ENCODE peak calls at places on chromosomes 16 and 17, in eight cellular contexts. One of them, this sample, is unnamed.

GRCh38 chr16:82287948-82288347 is 117.9 kb upstream of the MPHOSPH6 start:
- DNase-seq in transverse colon: no peak
- DNase-seq in anterior cingulate cortex: no peak
- DNase-seq in fibroblast of mammary gland: no peak
- DNase-seq in ELF-1: no peak
- DNase-seq in stimulated activated CD4-positive, alpha-beta T cell treated with anti-CD3 and anti-CD28 coated beads, Interleukin-4, amount 100 ng/mL, for 4 hours: no peak
- DNase-seq in amygdala: no peak
- DNase-seq in A172: no peak
- DNase-seq in this sample: no peak

GRCh38 chr16:56779956-56780355 is 50.0 kb downstream of the NUP93 start:
- DNase-seq in transverse colon: no peak
- DNase-seq in anterior cingulate cortex: no peak
- DNase-seq in fibroblast of mammary gland: no peak
- DNase-seq in ELF-1: no peak
- DNase-seq in stimulated activated CD4-positive, alpha-beta T cell treated with anti-CD3 and anti-CD28 coated beads, Interleukin-4, amount 100 ng/mL, for 4 hours: no peak
- DNase-seq in amygdala: no peak
- DNase-seq in A172: no peak
- DNase-seq in this sample: no peak

GRCh38 chr16:50627419-50627818 is 53.7 kb downstream of the SNX20 start:
- DNase-seq in transverse colon: peak; percentile 48
- DNase-seq in anterior cingulate cortex: no peak
- DNase-seq in fibroblast of mammary gland: peak; percentile 21
- DNase-seq in ELF-1: no peak
- DNase-seq in stimulated activated CD4-positive, alpha-beta T cell treated with anti-CD3 and anti-CD28 coated beads, Interleukin-4, amount 100 ng/mL, for 4 hours: peak; percentile 45
- DNase-seq in amygdala: no peak
- DNase-seq in A172: no peak
- DNase-seq in this sample: no peak

GRCh38 chr17:7839199-7839889 is 5.3 kb downstream of the KDM6B start:
- DNase-seq in transverse colon: peak; percentile 88
- DNase-seq in anterior cingulate cortex: no peak
- DNase-seq in fibroblast of mammary gland: no peak
- DNase-seq in ELF-1: peak; percentile 81
- DNase-seq in stimulated activated CD4-positive, alpha-beta T cell treated with anti-CD3 and anti-CD28 coated beads, Interleukin-4, amount 100 ng/mL, for 4 hours: no peak
- DNase-seq in amygdala: no peak
- DNase-seq in A172: no peak
- DNase-seq in this sample: no peak

GRCh38 chr17:43312011-43312410 is 78.2 kb upstream of the RNU2-1 start:
- DNase-seq in transverse colon: no peak
- DNase-seq in anterior cingulate cortex: no peak
- DNase-seq in fibroblast of mammary gland: no peak
- DNase-seq in ELF-1: no peak
- DNase-seq in stimulated activated CD4-positive, alpha-beta T cell treated with anti-CD3 and anti-CD28 coated beads, Interleukin-4, amount 100 ng/mL, for 4 hours: no peak
- DNase-seq in amygdala: no peak
- DNase-seq in A172: no peak
- DNase-seq in this sample: no peak

GRCh38 chr17:12078791-12079190 is 58.1 kb downstream of the MAP2K4 start:
- DNase-seq in transverse colon: no peak
- DNase-seq in anterior cingulate cortex: no peak
- DNase-seq in fibroblast of mammary gland: peak; percentile 77
- DNase-seq in ELF-1: no peak
- DNase-seq in stimulated activated CD4-positive, alpha-beta T cell treated with anti-CD3 and anti-CD28 coated beads, Interleukin-4, amount 100 ng/mL, for 4 hours: no peak
- DNase-seq in amygdala: no peak
- DNase-seq in A172: peak; percentile 66
- DNase-seq in this sample: no peak

GRCh38 chr17:83202002-83203000 is 122.9 kb downstream of the METRNL start:
- DNase-seq in transverse colon: peak; percentile 5
- DNase-seq in anterior cingulate cortex: no peak
- DNase-seq in fibroblast of mammary gland: no peak
- DNase-seq in ELF-1: no peak
- DNase-seq in stimulated activated CD4-positive, alpha-beta T cell treated with anti-CD3 and anti-CD28 coated beads, Interleukin-4, amount 100 ng/mL, for 4 hours: no peak
- DNase-seq in amygdala: no peak
- DNase-seq in A172: no peak
- DNase-seq in this sample: no peak

GRCh38 chr17:3009411-3009920 is 53.9 kb downstream of the OR1D5 start:
- DNase-seq in transverse colon: no peak
- DNase-seq in anterior cingulate cortex: no peak
- DNase-seq in fibroblast of mammary gland: no peak
- DNase-seq in ELF-1: no peak
- DNase-seq in stimulated activated CD4-positive, alpha-beta T cell treated with anti-CD3 and anti-CD28 coated beads, Interleukin-4, amount 100 ng/mL, for 4 hours: no peak
- DNase-seq in amygdala: no peak
- DNase-seq in A172: no peak
- DNase-seq in this sample: no peak

GRCh38 chr17:4573682-4574081 is 10.6 kb upstream of the SMTNL2 start:
- DNase-seq in transverse colon: no peak
- DNase-seq in anterior cingulate cortex: no peak
- DNase-seq in fibroblast of mammary gland: no peak
- DNase-seq in ELF-1: no peak
- DNase-seq in stimulated activated CD4-positive, alpha-beta T cell treated with anti-CD3 and anti-CD28 coated beads, Interleukin-4, amount 100 ng/mL, for 4 hours: peak; percentile 80
- DNase-seq in amygdala: no peak
- DNase-seq in A172: peak; percentile 73
- DNase-seq in this sample: no peak

GRCh38 chr17:60817187-60817586 is 139.5 kb downstream of the BCAS3 start:
- DNase-seq in transverse colon: no peak
- DNase-seq in anterior cingulate cortex: no peak
- DNase-seq in fibroblast of mammary gland: peak; percentile 94
- DNase-seq in ELF-1: no peak
- DNase-seq in stimulated activated CD4-positive, alpha-beta T cell treated with anti-CD3 and anti-CD28 coated beads, Interleukin-4, amount 100 ng/mL, for 4 hours: no peak
- DNase-seq in amygdala: no peak
- DNase-seq in A172: peak; percentile 53
- DNase-seq in this sample: no peak

GRCh38 chr17:1621273-1621954 is 7.2 kb downstream of the SLC43A2 start:
- DNase-seq in transverse colon: no peak
- DNase-seq in anterior cingulate cortex: no peak
- DNase-seq in fibroblast of mammary gland: no peak
- DNase-seq in ELF-1: no peak
- DNase-seq in stimulated activated CD4-positive, alpha-beta T cell treated with anti-CD3 and anti-CD28 coated beads, Interleukin-4, amount 100 ng/mL, for 4 hours: no peak
- DNase-seq in amygdala: no peak
- DNase-seq in A172: no peak
- DNase-seq in this sample: no peak

GRCh38 chr16:66176111-66176510 is 190.4 kb upstream of the CDH5 start:
- DNase-seq in transverse colon: no peak
- DNase-seq in anterior cingulate cortex: no peak
- DNase-seq in fibroblast of mammary gland: no peak
- DNase-seq in ELF-1: no peak
- DNase-seq in stimulated activated CD4-positive, alpha-beta T cell treated with anti-CD3 and anti-CD28 coated beads, Interleukin-4, amount 100 ng/mL, for 4 hours: no peak
- DNase-seq in amygdala: no peak
- DNase-seq in A172: no peak
- DNase-seq in this sample: no peak

GRCh38 chr17:15169676-15170075 is 95.5 kb downstream of the PMP22 start:
- DNase-seq in transverse colon: no peak
- DNase-seq in anterior cingulate cortex: no peak
- DNase-seq in fibroblast of mammary gland: peak; percentile 62
- DNase-seq in ELF-1: no peak
- DNase-seq in stimulated activated CD4-positive, alpha-beta T cell treated with anti-CD3 and anti-CD28 coated beads, Interleukin-4, amount 100 ng/mL, for 4 hours: no peak
- DNase-seq in amygdala: no peak
- DNase-seq in A172: peak; percentile 78
- DNase-seq in this sample: no peak

GRCh38 chr17:29196784-29197515 is 16.8 kb upstream of the MYO18A start:
- DNase-seq in transverse colon: no peak
- DNase-seq in anterior cingulate cortex: no peak
- DNase-seq in fibroblast of mammary gland: no peak
- DNase-seq in ELF-1: no peak
- DNase-seq in stimulated activated CD4-positive, alpha-beta T cell treated with anti-CD3 and anti-CD28 coated beads, Interleukin-4, amount 100 ng/mL, for 4 hours: no peak
- DNase-seq in amygdala: no peak
- DNase-seq in A172: no peak
- DNase-seq in this sample: no peak

GRCh38 chr17:75894049-75894742 is 2.6 kb downstream of the TRIM65 start:
- DNase-seq in transverse colon: no peak
- DNase-seq in anterior cingulate cortex: no peak
- DNase-seq in fibroblast of mammary gland: peak; percentile 23
- DNase-seq in ELF-1: peak; percentile 64
- DNase-seq in stimulated activated CD4-positive, alpha-beta T cell treated with anti-CD3 and anti-CD28 coated beads, Interleukin-4, amount 100 ng/mL, for 4 hours: no peak
- DNase-seq in amygdala: no peak
- DNase-seq in A172: no peak
- DNase-seq in this sample: no peak

GRCh38 chr16:28063047-28063521 is 430 bp downstream of the GSG1L start:
- DNase-seq in transverse colon: no peak
- DNase-seq in anterior cingulate cortex: no peak
- DNase-seq in fibroblast of mammary gland: no peak
- DNase-seq in ELF-1: no peak
- DNase-seq in stimulated activated CD4-positive, alpha-beta T cell treated with anti-CD3 and anti-CD28 coated beads, Interleukin-4, amount 100 ng/mL, for 4 hours: no peak
- DNase-seq in amygdala: no peak
- DNase-seq in A172: no peak
- DNase-seq in this sample: no peak

GRCh38 chr17:50056217-50056960 is 479 bp downstream of the ITGA3 start:
- DNase-seq in transverse colon: peak; percentile 71
- DNase-seq in anterior cingulate cortex: peak; percentile 57
- DNase-seq in fibroblast of mammary gland: peak; percentile 56
- DNase-seq in ELF-1: peak; percentile 79
- DNase-seq in stimulated activated CD4-positive, alpha-beta T cell treated with anti-CD3 and anti-CD28 coated beads, Interleukin-4, amount 100 ng/mL, for 4 hours: peak; percentile 63
- DNase-seq in amygdala: peak; percentile 35
- DNase-seq in A172: peak; percentile 67
- DNase-seq in this sample: no peak

GRCh38 chr16:67967956-67968439 is 439 bp downstream of the SLC12A4 start:
- DNase-seq in transverse colon: peak; percentile 44
- DNase-seq in anterior cingulate cortex: no peak
- DNase-seq in fibroblast of mammary gland: no peak
- DNase-seq in ELF-1: peak; percentile 49
- DNase-seq in stimulated activated CD4-positive, alpha-beta T cell treated with anti-CD3 and anti-CD28 coated beads, Interleukin-4, amount 100 ng/mL, for 4 hours: no peak
- DNase-seq in amygdala: no peak
- DNase-seq in A172: no peak
- DNase-seq in this sample: no peak

GRCh38 chr17:13182854-13183253 is 165.0 kb upstream of the ELAC2 start:
- DNase-seq in transverse colon: peak; percentile 7
- DNase-seq in anterior cingulate cortex: no peak
- DNase-seq in fibroblast of mammary gland: no peak
- DNase-seq in ELF-1: no peak
- DNase-seq in stimulated activated CD4-positive, alpha-beta T cell treated with anti-CD3 and anti-CD28 coated beads, Interleukin-4, amount 100 ng/mL, for 4 hours: no peak
- DNase-seq in amygdala: no peak
- DNase-seq in A172: no peak
- DNase-seq in this sample: no peak

GRCh38 chr16:15775663-15776304 is 81.0 kb downstream of the MYH11 start:
- DNase-seq in transverse colon: no peak
- DNase-seq in anterior cingulate cortex: no peak
- DNase-seq in fibroblast of mammary gland: peak; percentile 64
- DNase-seq in ELF-1: no peak
- DNase-seq in stimulated activated CD4-positive, alpha-beta T cell treated with anti-CD3 and anti-CD28 coated beads, Interleukin-4, amount 100 ng/mL, for 4 hours: no peak
- DNase-seq in amygdala: no peak
- DNase-seq in A172: no peak
- DNase-seq in this sample: no peak

GRCh38 chr16:81237942-81238295 is 570 bp upstream of the BCO1 start:
- DNase-seq in transverse colon: no peak
- DNase-seq in anterior cingulate cortex: no peak
- DNase-seq in fibroblast of mammary gland: no peak
- DNase-seq in ELF-1: no peak
- DNase-seq in stimulated activated CD4-positive, alpha-beta T cell treated with anti-CD3 and anti-CD28 coated beads, Interleukin-4, amount 100 ng/mL, for 4 hours: no peak
- DNase-seq in amygdala: no peak
- DNase-seq in A172: no peak
- DNase-seq in this sample: no peak

GRCh38 chr17:72724375-72724774 is 368.1 kb downstream of the SLC39A11 start:
- DNase-seq in transverse colon: no peak
- DNase-seq in anterior cingulate cortex: no peak
- DNase-seq in fibroblast of mammary gland: peak; percentile 58
- DNase-seq in ELF-1: peak; percentile 37
- DNase-seq in stimulated activated CD4-positive, alpha-beta T cell treated with anti-CD3 and anti-CD28 coated beads, Interleukin-4, amount 100 ng/mL, for 4 hours: no peak
- DNase-seq in amygdala: no peak
- DNase-seq in A172: no peak
- DNase-seq in this sample: no peak

GRCh38 chr16:24075929-24076716 is 180.0 kb upstream of the CACNG3 start:
- DNase-seq in transverse colon: no peak
- DNase-seq in anterior cingulate cortex: no peak
- DNase-seq in fibroblast of mammary gland: no peak
- DNase-seq in ELF-1: peak; percentile 88
- DNase-seq in stimulated activated CD4-positive, alpha-beta T cell treated with anti-CD3 and anti-CD28 coated beads, Interleukin-4, amount 100 ng/mL, for 4 hours: no peak
- DNase-seq in amygdala: no peak
- DNase-seq in A172: peak; percentile 42
- DNase-seq in this sample: peak; percentile 1

GRCh38 chr16:74271879-74272278 is 24.7 kb upstream of the PSMD7 start:
- DNase-seq in transverse colon: no peak
- DNase-seq in anterior cingulate cortex: no peak
- DNase-seq in fibroblast of mammary gland: peak; percentile 8
- DNase-seq in ELF-1: no peak
- DNase-seq in stimulated activated CD4-positive, alpha-beta T cell treated with anti-CD3 and anti-CD28 coated beads, Interleukin-4, amount 100 ng/mL, for 4 hours: no peak
- DNase-seq in amygdala: no peak
- DNase-seq in A172: no peak
- DNase-seq in this sample: no peak

GRCh38 chr17:19248923-19249574 is 11.9 kb downstream of the EPN2 start:
- DNase-seq in transverse colon: peak; percentile 27
- DNase-seq in anterior cingulate cortex: no peak
- DNase-seq in fibroblast of mammary gland: peak; percentile 95
- DNase-seq in ELF-1: no peak
- DNase-seq in stimulated activated CD4-positive, alpha-beta T cell treated with anti-CD3 and anti-CD28 coated beads, Interleukin-4, amount 100 ng/mL, for 4 hours: no peak
- DNase-seq in amygdala: peak; percentile 38
- DNase-seq in A172: peak; percentile 78
- DNase-seq in this sample: no peak

GRCh38 chr16:66247516-66248089 is 118.9 kb upstream of the CDH5 start:
- DNase-seq in transverse colon: peak; percentile 19
- DNase-seq in anterior cingulate cortex: no peak
- DNase-seq in fibroblast of mammary gland: peak; percentile 88
- DNase-seq in ELF-1: no peak
- DNase-seq in stimulated activated CD4-positive, alpha-beta T cell treated with anti-CD3 and anti-CD28 coated beads, Interleukin-4, amount 100 ng/mL, for 4 hours: no peak
- DNase-seq in amygdala: no peak
- DNase-seq in A172: no peak
- DNase-seq in this sample: no peak

GRCh38 chr16:3020247-3020603 is at the start of gene TNFRSF12A:
- DNase-seq in transverse colon: peak; percentile 83
- DNase-seq in anterior cingulate cortex: no peak
- DNase-seq in fibroblast of mammary gland: peak; percentile 58
- DNase-seq in ELF-1: no peak
- DNase-seq in stimulated activated CD4-positive, alpha-beta T cell treated with anti-CD3 and anti-CD28 coated beads, Interleukin-4, amount 100 ng/mL, for 4 hours: peak; percentile 55
- DNase-seq in amygdala: peak; percentile 18
- DNase-seq in A172: peak; percentile 72
- DNase-seq in this sample: peak; percentile 45

GRCh38 chr17:73586153-73586906 is 57.9 kb downstream of the SDK2 start:
- DNase-seq in transverse colon: no peak
- DNase-seq in anterior cingulate cortex: no peak
- DNase-seq in fibroblast of mammary gland: no peak
- DNase-seq in ELF-1: no peak
- DNase-seq in stimulated activated CD4-positive, alpha-beta T cell treated with anti-CD3 and anti-CD28 coated beads, Interleukin-4, amount 100 ng/mL, for 4 hours: no peak
- DNase-seq in amygdala: no peak
- DNase-seq in A172: no peak
- DNase-seq in this sample: no peak

GRCh38 chr16:56884026-56884582 is 19.1 kb downstream of the SLC12A3 start:
- DNase-seq in transverse colon: no peak
- DNase-seq in anterior cingulate cortex: no peak
- DNase-seq in fibroblast of mammary gland: no peak
- DNase-seq in ELF-1: no peak
- DNase-seq in stimulated activated CD4-positive, alpha-beta T cell treated with anti-CD3 and anti-CD28 coated beads, Interleukin-4, amount 100 ng/mL, for 4 hours: no peak
- DNase-seq in amygdala: no peak
- DNase-seq in A172: no peak
- DNase-seq in this sample: no peak

GRCh38 chr17:6024576-6024975 is 45.6 kb upstream of the WSCD1 start:
- DNase-seq in transverse colon: no peak
- DNase-seq in anterior cingulate cortex: no peak
- DNase-seq in fibroblast of mammary gland: no peak
- DNase-seq in ELF-1: no peak
- DNase-seq in stimulated activated CD4-positive, alpha-beta T cell treated with anti-CD3 and anti-CD28 coated beads, Interleukin-4, amount 100 ng/mL, for 4 hours: no peak
- DNase-seq in amygdala: no peak
- DNase-seq in A172: no peak
- DNase-seq in this sample: no peak

GRCh38 chr17:59762022-59762825 is 54.8 kb downstream of the VMP1 start:
- DNase-seq in transverse colon: no peak
- DNase-seq in anterior cingulate cortex: no peak
- DNase-seq in fibroblast of mammary gland: peak; percentile 91
- DNase-seq in ELF-1: no peak
- DNase-seq in stimulated activated CD4-positive, alpha-beta T cell treated with anti-CD3 and anti-CD28 coated beads, Interleukin-4, amount 100 ng/mL, for 4 hours: peak; percentile 37
- DNase-seq in amygdala: no peak
- DNase-seq in A172: peak; percentile 75
- DNase-seq in this sample: no peak

GRCh38 chr17:43327421-43327820 is 71.4 kb upstream of the ARL4D start:
- DNase-seq in transverse colon: no peak
- DNase-seq in anterior cingulate cortex: no peak
- DNase-seq in fibroblast of mammary gland: peak; percentile 16
- DNase-seq in ELF-1: no peak
- DNase-seq in stimulated activated CD4-positive, alpha-beta T cell treated with anti-CD3 and anti-CD28 coated beads, Interleukin-4, amount 100 ng/mL, for 4 hours: no peak
- DNase-seq in amygdala: no peak
- DNase-seq in A172: no peak
- DNase-seq in this sample: no peak

GRCh38 chr17:70060415-70060814 is 14.6 kb upstream of the KCNJ16 start:
- DNase-seq in transverse colon: no peak
- DNase-seq in anterior cingulate cortex: no peak
- DNase-seq in fibroblast of mammary gland: peak; percentile 34
- DNase-seq in ELF-1: no peak
- DNase-seq in stimulated activated CD4-positive, alpha-beta T cell treated with anti-CD3 and anti-CD28 coated beads, Interleukin-4, amount 100 ng/mL, for 4 hours: no peak
- DNase-seq in amygdala: no peak
- DNase-seq in A172: no peak
- DNase-seq in this sample: no peak